ENCODE peak calls at places on chromosomes 6 and 20, in four cellular contexts. R, L, B and M are unnamed samples.

GRCh38 chr20:53331151-53331973 is 262.3 kb downstream of the ZNF217 start:
- DNase-seq in L (no peak), B (no peak), R (no peak), M (no peak)

GRCh38 chr6:63740709-63741108 is 105.1 kb downstream of the PHF3 start:
- DNase-seq in L (no peak), B (no peak), R (peak; percentile 58), M (no peak)

GRCh38 chr20:33653218-33653899 is 8.8 kb upstream of the C20orf144 start:
- DNase-seq in L (peak; percentile 62), B (peak; percentile 69), R (no peak), M (peak; percentile 39)

GRCh38 chr6:135972586-135972985 is 121.1 kb downstream of the PDE7B start:
- DNase-seq in L (no peak), R (no peak), B (no peak), M (no peak)

GRCh38 chr6:129663531-129663930 is 46.4 kb downstream of the ARHGAP18 start:
- DNase-seq in L (no peak), B (no peak), R (no peak), M (no peak)

GRCh38 chr6:41111017-41111416 is 38.2 kb downstream of the NFYA start:
- DNase-seq in R (no peak), L (no peak), B (no peak), M (no peak)

GRCh38 chr6:5843078-5843477 is 163.6 kb downstream of the NRN1 start:
- DNase-seq in L (no peak), R (no peak), B (peak; percentile 15), M (no peak)

GRCh38 chr6:81606965-81607381 is 145.5 kb downstream of the TENT5A start:
- DNase-seq in L (no peak), B (no peak), R (peak; percentile 45), M (no peak)

GRCh38 chr6:3383525-3383924 is 73.3 kb downstream of the SLC22A23 start:
- DNase-seq in L (no peak), B (no peak), R (no peak), M (no peak)

GRCh38 chr20:50187403-50188051 is 3.1 kb upstream of the CEBPB start:
- DNase-seq in R (peak; percentile 52), L (no peak), B (no peak), M (peak; percentile 9)